ENCODE peak calls at places on chromosomes 4 and X, in four cellular contexts. V is upper lobe of left lung, S is heart right ventricle, Z is hepatocyte. H is an unnamed sample.

GRCh38 chr4:186149872-186150271 is 41.5 kb upstream of the CYP4V2 start:
- DNase-seq in V (no peak), S (peak; percentile 70), Z (peak; percentile 52), H (peak; percentile 85)

GRCh38 chr4:25069014-25069413 is 38.3 kb upstream of the LGI2 start:
- DNase-seq in V (no peak), S (no peak), Z (peak; percentile 38), H (no peak)

GRCh38 chrX:125826774-125827451 is 339.2 kb downstream of the DCAF12L2 start:
- DNase-seq in V (no peak), S (no peak), Z (no peak), H (no peak)

GRCh38 chr4:76982638-76983579 is 33.4 kb downstream of the SEPTIN11 start:
- DNase-seq in V (no peak), S (no peak), Z (no peak), H (no peak)

GRCh38 chrX:56248492-56248891 is 16.3 kb downstream of the KLF8 start:
- DNase-seq in V (no peak), S (peak; percentile 26), Z (peak; percentile 65), H (peak; percentile 63)

GRCh38 chr4:179110356-179110755 is 1668.1 kb upstream of the AGA start:
- DNase-seq in V (no peak), S (no peak), Z (peak; percentile 6), H (no peak)

GRCh38 chrX:105829006-105829405 is 6.7 kb downstream of the NRK start:
- DNase-seq in V (no peak), S (no peak), Z (no peak), H (no peak)

GRCh38 chrX:40552768-40553167 is 28.0 kb upstream of the ATP6AP2 start:
- DNase-seq in V (no peak), S (no peak), Z (no peak), H (no peak)

GRCh38 chr4:83964996-83965541 is 429.2 kb downstream of the GPAT3 start:
- DNase-seq in V (no peak), S (no peak), Z (no peak), H (no peak)

GRCh38 chrX:1368385-1368698 is 23.6 kb downstream of the SLC25A6 start:
- DNase-seq in V (no peak), S (no peak), Z (no peak), H (no peak)

GRCh38 chr4:15598644-15599043 is 56.5 kb downstream of the FBXL5 start:
- DNase-seq in V (no peak), S (no peak), Z (no peak), H (no peak)

GRCh38 chrX:44971674-44972073 is 98.7 kb downstream of the KDM6A start:
- DNase-seq in V (no peak), S (no peak), Z (no peak), H (no peak)

GRCh38 chrX:44973420-44973932 is 100.5 kb downstream of the KDM6A start:
- DNase-seq in V (no peak), S (no peak), Z (no peak), H (no peak)

GRCh38 chrX:44970709-44971108 is 97.7 kb downstream of the KDM6A start:
- DNase-seq in V (no peak), S (no peak), Z (no peak), H (no peak)

GRCh38 chrX:44974462-44974861 is 101.5 kb downstream of the KDM6A start:
- DNase-seq in V (no peak), S (no peak), Z (no peak), H (no peak)

DNA sequence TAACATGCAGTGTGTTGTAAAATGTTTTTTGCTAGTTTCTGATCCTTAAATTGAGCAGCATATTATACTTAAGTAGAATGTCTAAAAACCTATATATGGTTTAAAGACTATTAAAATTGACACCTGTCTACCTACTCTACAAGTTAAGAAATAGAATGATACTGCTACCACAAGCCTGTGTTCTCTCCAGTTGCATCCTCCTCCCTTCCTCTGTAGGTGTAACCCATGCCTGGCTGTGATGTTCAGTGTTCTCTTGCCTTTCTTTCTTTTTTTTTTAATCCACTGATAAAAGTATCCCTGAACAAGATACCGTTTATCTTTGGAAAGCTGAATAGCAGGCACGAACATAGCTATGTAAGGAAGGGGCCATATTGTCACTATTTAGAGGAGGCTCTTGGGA is 99.1 kb downstream of the KDM6A start:
- DNase-seq in V (no peak), S (no peak), Z (no peak), H (no peak)
- H3K9me3 ChIP-seq in V (no peaks in the 10 kb centered on the region), S (peaks cover 23% of the 10 kb centered on the region), Z (no peaks in the 10 kb centered on the region), H (no peaks in the 10 kb centered on the region)

GRCh38 chr4:145536044-145536443 is 54.4 kb downstream of the SMAD1 start:
- DNase-seq in V (no peak), S (no peak), Z (no peak), H (no peak)
- H3K4me1 ChIP-seq in V (peaks cover 4% of the 10 kb centered on the region), S (peaks cover 47% of the 10 kb centered on the region), Z (no peaks in the 10 kb centered on the region), H (peaks cover 4% of the 10 kb centered on the region)

GRCh38 chrX:68684291-68684918 is 36.9 kb downstream of the STARD8 start:
- DNase-seq in V (peak; percentile 83), S (peak; percentile 71), Z (no peak), H (peak; percentile 88)

GRCh38 chrX:68681443-68681941 is 34.0 kb downstream of the STARD8 start:
- DNase-seq in V (no peak), S (no peak), Z (no peak), H (no peak)

GRCh38 chrX:68684919-68685304 is 37.4 kb downstream of the STARD8 start:
- DNase-seq in V (no peak), S (no peak), Z (no peak), H (no peak)

GRCh38 chrX:68683580-68683979 is 36.1 kb downstream of the STARD8 start:
- DNase-seq in V (no peak), S (no peak), Z (no peak), H (no peak)

GRCh38 chrX:68682790-68683189 is 35.3 kb downstream of the STARD8 start:
- DNase-seq in V (no peak), S (no peak), Z (no peak), H (no peak)
- H3K9me3 ChIP-seq in V (no peaks in the 10 kb centered on the region), S (no peaks in the 10 kb centered on the region), Z (no peaks in the 10 kb centered on the region), H (no peaks in the 10 kb centered on the region)

GRCh38 chr4:132180020-132180427 is 969.1 kb upstream of the PCDH10 start:
- DNase-seq in V (no peak), S (no peak), Z (no peak), H (no peak)
- H3K4me1 ChIP-seq in V (no peaks in the 10 kb centered on the region), S (no peaks in the 10 kb centered on the region), Z (no peaks in the 10 kb centered on the region), H (no peaks in the 10 kb centered on the region)

DNA sequence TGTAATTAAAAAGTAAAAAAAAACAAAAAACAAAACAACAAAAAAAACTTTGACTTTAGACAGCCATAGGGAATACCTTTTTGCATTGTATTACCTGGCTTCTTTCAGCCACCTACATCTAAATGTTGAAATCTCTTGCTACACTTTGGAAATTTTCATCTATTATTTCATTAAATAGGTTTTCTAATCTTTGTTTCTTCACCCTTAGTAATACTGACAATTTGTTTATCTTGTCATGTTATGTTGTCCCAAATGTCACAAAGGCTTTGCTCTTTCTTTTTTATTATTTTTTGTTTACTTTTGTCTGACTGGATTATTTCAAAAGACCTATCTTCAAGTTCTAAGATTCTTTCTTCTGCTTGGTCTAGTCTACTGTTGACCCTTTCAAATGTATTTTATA is 7.5 kb downstream of the PF4 start:
- DNase-seq in V (no peak), S (no peak), Z (no peak), H (no peak)
- H3K9me3 ChIP-seq in V (no peaks in the 10 kb centered on the region), S (peaks cover 45% of the 10 kb centered on the region), Z (no peaks in the 10 kb centered on the region), H (no peaks in the 10 kb centered on the region)

DNA sequence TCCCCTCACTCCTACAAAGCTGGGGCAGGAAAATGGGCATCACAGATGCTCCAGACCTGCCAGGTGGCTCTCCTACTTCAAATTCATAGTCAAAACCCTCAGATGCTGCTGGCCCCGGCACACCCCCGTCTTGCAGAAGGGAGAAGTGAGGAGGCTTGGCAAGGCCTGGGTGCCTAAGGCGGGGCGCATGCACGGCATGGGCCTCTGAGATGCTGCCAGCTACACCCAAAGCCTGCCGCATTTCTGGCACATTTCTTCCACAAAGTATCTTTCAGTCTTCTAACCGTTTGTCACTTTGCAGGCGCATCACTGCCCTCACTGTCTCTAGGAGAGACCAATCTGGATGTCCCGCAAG is 19.6 kb downstream of the WDR1 start:
- DNase-seq in V (no peak), S (no peak), Z (no peak), H (peak; percentile 48)
- H3K4me1 ChIP-seq in V (peaks cover 73% of the 10 kb centered on the region), S (peaks cover 100% of the 10 kb centered on the region), Z (peaks cover 18% of the 10 kb centered on the region), H (peaks cover 56% of the 10 kb centered on the region)

GRCh38 chr4:11908205-11908604 is 479.5 kb upstream of the HS3ST1 start:
- DNase-seq in V (no peak), S (no peak), Z (no peak), H (no peak)

GRCh38 chr4:11904991-11905760 is 476.5 kb upstream of the HS3ST1 start:
- DNase-seq in V (peak; percentile 8), S (no peak), Z (no peak), H (peak; percentile 44)

GRCh38 chr4:11908712-11909111 is 480.0 kb upstream of the HS3ST1 start:
- DNase-seq in V (no peak), S (no peak), Z (no peak), H (no peak)

GRCh38 chr4:11900277-11900676 is 471.6 kb upstream of the HS3ST1 start:
- DNase-seq in V (no peak), S (no peak), Z (no peak), H (no peak)

GRCh38 chr4:11904117-11904535 is 475.4 kb upstream of the HS3ST1 start:
- DNase-seq in V (no peak), S (peak; percentile 60), Z (no peak), H (peak; percentile 90)
- H3K9me3 ChIP-seq in V (no peaks in the 10 kb centered on the region), S (no peaks in the 10 kb centered on the region), Z (no peaks in the 10 kb centered on the region), H (no peaks in the 10 kb centered on the region)